ENCODE peak calls at places on chromosomes 5 and 9, in five cellular contexts. One of them, this sample, is unnamed.

GRCh38 chr5:65986050-65986451 is 59.7 kb downstream of the ERBIN start:
- DNase-seq in AG04450: peak; percentile 74
- DNase-seq in GM23338: no peak
- DNase-seq in uterus: no peak
- DNase-seq in MM.1S: no peak
- DNase-seq in this sample: no peak

GRCh38 chr5:172187118-172188032 is 649 bp downstream of the STK10 start:
- DNase-seq in GM23338: peak; percentile 68
- DNase-seq in AG04450: no peak
- DNase-seq in uterus: peak; percentile 45
- DNase-seq in MM.1S: peak; percentile 60
- DNase-seq in this sample: peak; percentile 77

GRCh38 chr9:3296536-3296935 is 229.3 kb downstream of the RFX3 start:
- DNase-seq in MM.1S: no peak
- DNase-seq in uterus: no peak
- DNase-seq in AG04450: no peak
- DNase-seq in GM23338: peak; percentile 20
- DNase-seq in this sample: no peak

GRCh38 chr9:35813434-35814105 is 1.3 kb downstream of the HINT2 start:
- DNase-seq in AG04450: no peak
- DNase-seq in uterus: no peak
- DNase-seq in GM23338: peak; percentile 85
- DNase-seq in MM.1S: no peak
- DNase-seq in this sample: no peak

GRCh38 chr9:33465096-33465495 is 8.6 kb downstream of the NOL6 start:
- DNase-seq in AG04450: no peak
- DNase-seq in MM.1S: no peak
- DNase-seq in GM23338: no peak
- DNase-seq in uterus: no peak
- DNase-seq in this sample: no peak

GRCh38 chr5:171957591-171958251 is 48.7 kb downstream of the FBXW11 start:
- DNase-seq in MM.1S: no peak
- DNase-seq in uterus: peak; percentile 22
- DNase-seq in AG04450: no peak
- DNase-seq in GM23338: no peak
- DNase-seq in this sample: no peak

GRCh38 chr5:88829773-88830172 is 53.2 kb downstream of the MEF2C start:
- DNase-seq in AG04450: no peak
- DNase-seq in GM23338: no peak
- DNase-seq in uterus: no peak
- DNase-seq in MM.1S: peak; percentile 52
- DNase-seq in this sample: no peak

GRCh38 chr5:73823508-73823925 is 197.5 kb downstream of the ARHGEF28 start:
- DNase-seq in MM.1S: no peak
- DNase-seq in AG04450: no peak
- DNase-seq in GM23338: no peak
- DNase-seq in uterus: no peak
- DNase-seq in this sample: no peak

GRCh38 chr9:98356326-98356725 is 100.9 kb upstream of the TBC1D2 start:
- DNase-seq in AG04450: no peak
- DNase-seq in MM.1S: no peak
- DNase-seq in uterus: no peak
- DNase-seq in GM23338: no peak
- DNase-seq in this sample: no peak

GRCh38 chr5:34503379-34504346 is 152.5 kb upstream of the RAI14 start:
- DNase-seq in GM23338: no peak
- DNase-seq in MM.1S: no peak
- DNase-seq in AG04450: no peak
- DNase-seq in uterus: no peak
- DNase-seq in this sample: no peak

GRCh38 chr5:67478337-67478736 is 281.7 kb upstream of the CD180 start:
- DNase-seq in MM.1S: no peak
- DNase-seq in AG04450: no peak
- DNase-seq in uterus: no peak
- DNase-seq in GM23338: no peak
- DNase-seq in this sample: no peak

GRCh38 chr5:142507528-142507927 is 178.4 kb downstream of the FGF1 start:
- DNase-seq in uterus: no peak
- DNase-seq in AG04450: no peak
- DNase-seq in MM.1S: no peak
- DNase-seq in GM23338: no peak
- DNase-seq in this sample: no peak

GRCh38 chr5:96706433-96707111 is 44.4 kb downstream of the CAST start:
- DNase-seq in AG04450: no peak
- DNase-seq in uterus: no peak
- DNase-seq in MM.1S: no peak
- DNase-seq in GM23338: no peak
- DNase-seq in this sample: no peak

GRCh38 chr5:75335952-75336624 is 932 bp upstream of the HMGCR start:
- DNase-seq in uterus: no peak
- DNase-seq in GM23338: peak; percentile 62
- DNase-seq in MM.1S: peak; percentile 42
- DNase-seq in AG04450: peak; percentile 50
- DNase-seq in this sample: no peak

GRCh38 chr5:139638736-139639618 is 9.2 kb upstream of the CXXC5 start:
- DNase-seq in AG04450: no peak
- DNase-seq in uterus: no peak
- DNase-seq in MM.1S: no peak
- DNase-seq in GM23338: no peak
- DNase-seq in this sample: peak; percentile 55

GRCh38 chr9:131469369-131469768 is 33.3 kb upstream of the POMT1 start:
- DNase-seq in MM.1S: no peak
- DNase-seq in uterus: no peak
- DNase-seq in AG04450: no peak
- DNase-seq in GM23338: no peak
- DNase-seq in this sample: no peak

GRCh38 chr5:178143901-178144300 is 9.8 kb downstream of the NHP2 start:
- DNase-seq in MM.1S: no peak
- DNase-seq in uterus: peak; percentile 49
- DNase-seq in GM23338: no peak
- DNase-seq in AG04450: peak; percentile 47
- DNase-seq in this sample: no peak

GRCh38 chr5:147621016-147621415 is 111.1 kb upstream of the DPYSL3 start:
- DNase-seq in AG04450: no peak
- DNase-seq in GM23338: no peak
- DNase-seq in MM.1S: no peak
- DNase-seq in uterus: no peak
- DNase-seq in this sample: no peak

GRCh38 chr5:56465757-56466127 is 232.6 kb upstream of the ANKRD55 start:
- DNase-seq in GM23338: no peak
- DNase-seq in MM.1S: no peak
- DNase-seq in AG04450: no peak
- DNase-seq in uterus: no peak
- DNase-seq in this sample: no peak

GRCh38 chr9:125509476-125509875 is 197.5 kb downstream of the MAPKAP1 start:
- DNase-seq in GM23338: no peak
- DNase-seq in MM.1S: no peak
- DNase-seq in uterus: no peak
- DNase-seq in AG04450: peak; percentile 83
- DNase-seq in this sample: no peak

GRCh38 chr5:110917161-110917875 is 154.2 kb upstream of the TSLP start:
- DNase-seq in uterus: no peak
- DNase-seq in GM23338: no peak
- DNase-seq in MM.1S: no peak
- DNase-seq in AG04450: no peak
- DNase-seq in this sample: no peak

GRCh38 chr9:96413312-96414221 is 4.6 kb downstream of the ZNF367 start:
- DNase-seq in GM23338: no peak
- DNase-seq in AG04450: no peak
- DNase-seq in uterus: no peak
- DNase-seq in MM.1S: no peak
- DNase-seq in this sample: no peak

GRCh38 chr5:96146675-96147074 is 185.0 kb upstream of the ELL2 start:
- DNase-seq in GM23338: peak; percentile 8
- DNase-seq in uterus: no peak
- DNase-seq in MM.1S: no peak
- DNase-seq in AG04450: peak; percentile 82
- DNase-seq in this sample: no peak

GRCh38 chr9:99445377-99445891 is 223.4 kb downstream of the SEC61B start:
- DNase-seq in MM.1S: no peak
- DNase-seq in AG04450: peak; percentile 61
- DNase-seq in GM23338: no peak
- DNase-seq in uterus: no peak
- DNase-seq in this sample: peak; percentile 79

GRCh38 chr9:13386935-13387667 is 107.6 kb upstream of the MPDZ start:
- DNase-seq in GM23338: no peak
- DNase-seq in MM.1S: no peak
- DNase-seq in uterus: no peak
- DNase-seq in AG04450: no peak
- DNase-seq in this sample: no peak

GRCh38 chr5:108375768-108376167 is 6.1 kb downstream of the FBXL17 start:
- DNase-seq in AG04450: no peak
- DNase-seq in MM.1S: no peak
- DNase-seq in uterus: no peak
- DNase-seq in GM23338: no peak
- DNase-seq in this sample: no peak

GRCh38 chr9:125405938-125406811 is 144.5 kb downstream of the GAPVD1 start:
- DNase-seq in AG04450: no peak
- DNase-seq in uterus: no peak
- DNase-seq in MM.1S: no peak
- DNase-seq in GM23338: no peak
- DNase-seq in this sample: no peak

GRCh38 chr9:114633452-114634089 is 22.5 kb downstream of the TMEM268 start:
- DNase-seq in GM23338: no peak
- DNase-seq in uterus: no peak
- DNase-seq in MM.1S: no peak
- DNase-seq in AG04450: no peak
- DNase-seq in this sample: no peak

GRCh38 chr9:31807574-31808256 is 576.7 kb upstream of the ACO1 start:
- DNase-seq in MM.1S: no peak
- DNase-seq in uterus: no peak
- DNase-seq in GM23338: peak; percentile 73
- DNase-seq in AG04450: no peak
- DNase-seq in this sample: no peak

DNA sequence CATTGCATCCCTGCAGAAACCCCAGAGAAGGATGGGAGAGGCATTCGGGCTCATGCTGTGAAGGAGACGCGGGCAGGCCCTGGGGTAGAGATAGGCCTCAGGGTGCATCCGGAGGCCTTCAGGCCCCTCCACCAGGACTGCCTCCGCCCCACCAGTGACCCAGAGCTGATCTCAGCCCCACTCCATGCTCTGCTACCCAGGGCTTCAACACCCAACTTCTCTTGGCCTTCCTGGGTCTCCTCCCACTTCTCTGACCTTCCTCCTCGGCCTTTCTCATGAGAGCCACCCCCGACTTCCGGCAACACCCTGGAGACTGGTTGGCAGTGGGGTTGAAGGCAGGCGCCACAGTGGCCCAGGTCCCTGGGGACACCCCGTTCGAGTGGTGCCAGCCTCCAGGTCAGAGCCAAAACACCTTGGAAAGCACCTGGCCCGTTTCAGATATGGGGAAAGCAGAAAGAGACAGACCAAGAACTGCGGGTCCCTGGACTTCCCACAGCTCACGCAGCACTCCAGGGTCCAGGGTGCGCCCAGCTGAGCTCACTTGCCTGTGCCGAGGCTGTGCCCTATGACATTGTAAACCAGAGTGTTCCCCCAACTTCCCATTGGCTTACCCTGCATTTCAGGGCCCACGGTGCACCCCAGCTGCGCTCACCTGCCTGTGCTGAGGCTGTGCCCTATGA is 65.1 kb upstream of the OLFM1 start:
- DNase-seq in MM.1S: no peak
- DNase-seq in uterus: no peak
- DNase-seq in GM23338: no peak
- DNase-seq in AG04450: no peak
- DNase-seq in this sample: no peak
- H3K27ac ChIP-seq in MM.1S: no peak overlapping the region
- H3K27ac ChIP-seq in uterus: no peak overlapping the region
- H3K27ac ChIP-seq in GM23338: no peak overlapping the region
- H3K27ac ChIP-seq in AG04450: no peak overlapping the region
- H3K27ac ChIP-seq in this sample: no peak overlapping the region

GRCh38 chr9:120294003-120294402 is 286.0 kb downstream of the CDK5RAP2 start:
- DNase-seq in uterus: no peak
- DNase-seq in AG04450: no peak
- DNase-seq in MM.1S: no peak
- DNase-seq in GM23338: no peak
- DNase-seq in this sample: no peak

GRCh38 chr9:120303519-120303918 is 276.4 kb downstream of the CDK5RAP2 start:
- DNase-seq in uterus: no peak
- DNase-seq in AG04450: no peak
- DNase-seq in MM.1S: no peak
- DNase-seq in GM23338: no peak
- DNase-seq in this sample: peak; percentile 21

DNA sequence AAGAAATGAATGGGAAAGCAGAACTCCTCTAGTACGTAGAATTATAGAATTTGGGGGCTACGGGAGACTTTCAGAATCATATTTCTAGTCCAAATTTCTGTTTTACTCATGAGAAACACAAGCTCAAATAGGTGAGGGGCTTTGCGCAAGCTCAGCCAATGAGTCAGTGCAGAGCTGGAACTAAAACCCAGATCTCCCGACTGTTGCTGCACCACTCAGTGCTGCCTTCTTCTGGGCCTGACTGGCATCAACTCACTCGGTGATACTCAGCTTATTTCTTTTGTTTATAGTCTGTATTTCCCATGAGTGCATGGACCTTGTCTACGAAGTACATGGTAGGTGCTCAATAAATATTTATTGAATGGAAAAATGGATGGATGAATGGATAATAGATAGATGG is 280.2 kb downstream of the CDK5RAP2 start:
- DNase-seq in MM.1S: no peak
- DNase-seq in GM23338: peak; percentile 45
- DNase-seq in uterus: no peak
- DNase-seq in AG04450: no peak
- DNase-seq in this sample: no peak
- TF ChIP-seq CTCF in MM.1S: no peak
- TF ChIP-seq CTCF in GM23338: peak; percentile 71
- TF ChIP-seq CTCF in uterus: no peak
- TF ChIP-seq CTCF in AG04450: no peak
- TF ChIP-seq CTCF in this sample: no peak

GRCh38 chr5:132410451-132411381 is 41.2 kb downstream of the SLC22A5 start:
- DNase-seq in MM.1S: peak; percentile 95
- DNase-seq in uterus: peak; percentile 84
- DNase-seq in AG04450: no peak
- DNase-seq in GM23338: peak; percentile 93
- DNase-seq in this sample: no peak
- H3K27ac ChIP-seq in MM.1S: peak overlapping the region; percentile 96
- H3K27ac ChIP-seq in uterus: peak overlapping the region; percentile 94
- H3K27ac ChIP-seq in AG04450: peak overlapping the region; percentile 79
- H3K27ac ChIP-seq in GM23338: peak overlapping the region; percentile 69
- H3K27ac ChIP-seq in this sample: peak overlapping the region; percentile 99

GRCh38 chr5:179822059-179822432 is 1.3 kb downstream of the SQSTM1 start:
- DNase-seq in MM.1S: no peak
- DNase-seq in uterus: no peak
- DNase-seq in GM23338: no peak
- DNase-seq in AG04450: no peak
- DNase-seq in this sample: no peak

GRCh38 chr5:179822444-179822990 is 1.8 kb downstream of the SQSTM1 start:
- DNase-seq in GM23338: no peak
- DNase-seq in MM.1S: no peak
- DNase-seq in AG04450: no peak
- DNase-seq in uterus: no peak
- DNase-seq in this sample: no peak

GRCh38 chr5:179820127-179820482 is 600 bp upstream of the SQSTM1 start:
- DNase-seq in MM.1S: no peak
- DNase-seq in GM23338: no peak
- DNase-seq in AG04450: no peak
- DNase-seq in uterus: no peak
- DNase-seq in this sample: no peak

GRCh38 chr5:179820483-179821297 is at the start of gene SQSTM1:
- DNase-seq in GM23338: peak; percentile 80
- DNase-seq in uterus: peak; percentile 89
- DNase-seq in MM.1S: peak; percentile 82
- DNase-seq in AG04450: peak; percentile 55
- DNase-seq in this sample: peak; percentile 79

GRCh38 chr5:179821298-179822058 is 773 bp downstream of the SQSTM1 start:
- DNase-seq in uterus: peak; percentile 95
- DNase-seq in MM.1S: peak; percentile 85
- DNase-seq in GM23338: peak; percentile 87
- DNase-seq in AG04450: peak; percentile 75
- DNase-seq in this sample: peak; percentile 96
- TF ChIP-seq CTCF in uterus: no peak
- TF ChIP-seq CTCF in MM.1S: no peak
- TF ChIP-seq CTCF in GM23338: no peak
- TF ChIP-seq CTCF in AG04450: no peak
- TF ChIP-seq CTCF in this sample: no peak